ENCODE peak calls at places on chromosomes 5 and 9, in eight cellular contexts. C is fibroblast of pulmonary artery; A is WERI-Rb-1; L is HepG2; E is right atrium auricular region; K is cardiac muscle cell; G is lower lobe of right lung; Z is CD8-positive, alpha-beta T cell. F is an unnamed sample.

GRCh38 chr9:88544245-88544644 is 9.3 kb downstream of the NXNL2 start:
- DNase-seq in C (peak), A (no peak), L (no peak), E (no peak), K (no peak), G (no peak), Z (no peak), F (no peak)

GRCh38 chr9:34540826-34541225 is 18.0 kb upstream of the ENHO start:
- DNase-seq in C (peak), A (no peak), L (no peak), E (peak), K (no peak), G (no peak), Z (no peak), F (no peak)

GRCh38 chr9:126093771-126094170 is 232.9 kb upstream of the MVB12B start:
- DNase-seq in C (no peak), A (no peak), L (no peak), E (no peak), K (no peak), G (no peak), Z (no peak), F (no peak)

GRCh38 chr5:2157372-2157771 is 274.6 kb upstream of the IRX4 start:
- DNase-seq in C (no peak), A (no peak), L (no peak), E (no peak), K (no peak), G (no peak), Z (no peak), F (no peak)

GRCh38 chr9:77802512-77803293 is 154.6 kb upstream of the GNA14 start:
- DNase-seq in C (no peak), A (no peak), L (no peak), E (no peak), K (no peak), G (no peak), Z (no peak), F (no peak)

GRCh38 chr5:160271396-160271795 is 41.0 kb downstream of the CCNJL start:
- DNase-seq in C (no peak), A (peak), L (no peak), E (no peak), K (peak), G (peak), Z (no peak), F (no peak)

GRCh38 chr9:129416831-129417604 is 203.9 kb downstream of the C9orf50 start:
- DNase-seq in C (no peak), A (peak), L (no peak), E (no peak), K (no peak), G (no peak), Z (no peak), F (no peak)

GRCh38 chr5:83000448-83000847 is 76.7 kb downstream of the TMEM167A start:
- DNase-seq in C (no peak), A (no peak), L (no peak), E (no peak), K (no peak), G (no peak), Z (no peak), F (no peak)

GRCh38 chr9:15295761-15296405 is 11.1 kb downstream of the TTC39B start:
- DNase-seq in C (peak), A (no peak), L (peak), E (no peak), K (no peak), G (no peak), Z (no peak), F (no peak)

GRCh38 chr9:133640580-133641395 is 4.6 kb downstream of the DBH start:
- DNase-seq in C (no peak), A (no peak), L (no peak), E (no peak), K (no peak), G (no peak), Z (no peak), F (no peak)

GRCh38 chr5:140631831-140632365 is 1.1 kb downstream of the CD14 start:
- DNase-seq in C (no peak), A (peak), L (no peak), E (no peak), K (no peak), G (no peak), Z (peak), F (no peak)

GRCh38 chr9:116549061-116549664 is 137.9 kb upstream of the TRIM32 start:
- DNase-seq in C (peak), A (no peak), L (peak), E (peak), K (no peak), G (peak), Z (no peak), F (no peak)

GRCh38 chr9:123922911-123923310 is 7.0 kb downstream of the DENND1A start:
- DNase-seq in C (no peak), A (no peak), L (peak), E (no peak), K (no peak), G (no peak), Z (no peak), F (no peak)

GRCh38 chr9:138101444-138102234 is 224.1 kb downstream of the CACNA1B start:
- DNase-seq in C (no peak), A (no peak), L (no peak), E (no peak), K (no peak), G (no peak), Z (no peak), F (no peak)

GRCh38 chr5:152237531-152237930 is 167.5 kb downstream of the NMUR2 start:
- DNase-seq in C (no peak), A (no peak), L (no peak), E (no peak), K (no peak), G (no peak), Z (no peak), F (no peak)

GRCh38 chr5:33023649-33024048 is 312.5 kb downstream of the NPR3 start:
- DNase-seq in C (no peak), A (no peak), L (no peak), E (no peak), K (no peak), G (no peak), Z (no peak), F (no peak)

GRCh38 chr5:152987156-152987555 is 503.3 kb upstream of the GRIA1 start:
- DNase-seq in C (no peak), A (peak), L (no peak), E (no peak), K (no peak), G (no peak), Z (no peak), F (no peak)

GRCh38 chr5:3596261-3596825 is 711 bp downstream of the IRX1 start:
- DNase-seq in C (no peak), A (no peak), L (no peak), E (no peak), K (peak), G (no peak), Z (no peak), F (no peak)

GRCh38 chr5:99033014-99033931 is 104.5 kb upstream of the CHD1 start:
- DNase-seq in C (no peak), A (no peak), L (no peak), E (no peak), K (no peak), G (no peak), Z (no peak), F (no peak)

GRCh38 chr5:1292846-1293415 is 1.9 kb downstream of the TERT start:
- DNase-seq in C (no peak), A (peak), L (no peak), E (no peak), K (no peak), G (no peak), Z (no peak), F (no peak)

GRCh38 chr5:16013334-16014065 is 166.1 kb downstream of the MARCHF11 start:
- DNase-seq in C (no peak), A (no peak), L (no peak), E (no peak), K (no peak), G (no peak), Z (no peak), F (no peak)

GRCh38 chr9:115524467-115525059 is 406.6 kb upstream of the TNC start:
- DNase-seq in C (peak), A (peak), L (peak), E (no peak), K (peak), G (no peak), Z (no peak), F (peak)

GRCh38 chr5:171205375-171205774 is 103.7 kb upstream of the TLX3 start:
- DNase-seq in C (no peak), A (no peak), L (no peak), E (no peak), K (no peak), G (no peak), Z (no peak), F (no peak)

GRCh38 chr5:16265141-16265540 is 85.5 kb upstream of the MARCHF11 start:
- DNase-seq in C (no peak), A (no peak), L (no peak), E (no peak), K (no peak), G (no peak), Z (no peak), F (no peak)

GRCh38 chr5:2019716-2020115 is 137.0 kb upstream of the IRX4 start:
- DNase-seq in C (no peak), A (no peak), L (no peak), E (no peak), K (no peak), G (no peak), Z (no peak), F (no peak)

GRCh38 chr5:123035320-123035949 is 1.1 kb downstream of the PPIC start:
- DNase-seq in C (peak), A (peak), L (peak), E (peak), K (peak), G (peak), Z (no peak), F (no peak)

GRCh38 chr5:140324041-140324833 is 21.3 kb upstream of the PFDN1 start:
- DNase-seq in C (no peak), A (no peak), L (peak), E (no peak), K (no peak), G (no peak), Z (no peak), F (no peak)

GRCh38 chr5:1200495-1201326 is 684 bp upstream of the SLC6A19 start:
- DNase-seq in C (no peak), A (no peak), L (no peak), E (no peak), K (no peak), G (peak), Z (no peak), F (no peak)

GRCh38 chr9:91208837-91209236 is 152.9 kb downstream of the AUH start:
- DNase-seq in C (no peak), A (no peak), L (no peak), E (no peak), K (no peak), G (no peak), Z (no peak), F (no peak)

GRCh38 chr5:15249152-15249551 is 250.8 kb upstream of the FBXL7 start:
- DNase-seq in C (peak), A (no peak), L (no peak), E (no peak), K (no peak), G (no peak), Z (no peak), F (no peak)

GRCh38 chr9:108212179-108212578 is 643.6 kb downstream of the ACTL7B start:
- DNase-seq in C (peak), A (no peak), L (no peak), E (no peak), K (no peak), G (no peak), Z (no peak), F (no peak)

GRCh38 chr9:95746408-95747165 is 128.9 kb upstream of the ERCC6L2 start:
- DNase-seq in C (no peak), A (no peak), L (peak), E (no peak), K (no peak), G (no peak), Z (no peak), F (no peak)

GRCh38 chr5:37938861-37939260 is 99.0 kb upstream of the GDNF start:
- DNase-seq in C (no peak), A (no peak), L (no peak), E (no peak), K (no peak), G (no peak), Z (no peak), F (no peak)

GRCh38 chr5:119426059-119426458 is 26.2 kb upstream of the HSD17B4 start:
- DNase-seq in C (no peak), A (no peak), L (no peak), E (no peak), K (no peak), G (no peak), Z (no peak), F (no peak)

GRCh38 chr5:95241155-95241554 is 43.7 kb downstream of the MCTP1 start:
- DNase-seq in C (no peak), A (no peak), L (no peak), E (no peak), K (no peak), G (no peak), Z (no peak), F (no peak)

GRCh38 chr9:80175286-80175906 is 603.6 kb downstream of the TLE4 start:
- DNase-seq in C (peak), A (peak), L (peak), E (no peak), K (peak), G (no peak), Z (no peak), F (no peak)

GRCh38 chr9:13431137-13431536 is 151.6 kb upstream of the MPDZ start:
- DNase-seq in C (no peak), A (no peak), L (no peak), E (no peak), K (no peak), G (no peak), Z (no peak), F (no peak)

GRCh38 chr9:136053757-136054142 is 41.3 kb downstream of the NACC2 start:
- DNase-seq in C (no peak), A (no peak), L (no peak), E (no peak), K (no peak), G (no peak), Z (no peak), F (no peak)

GRCh38 chr5:147448766-147449165 is 61.1 kb downstream of the DPYSL3 start:
- DNase-seq in C (peak), A (no peak), L (no peak), E (no peak), K (no peak), G (no peak), Z (no peak), F (no peak)

GRCh38 chr5:147452137-147452838 is 57.6 kb downstream of the DPYSL3 start:
- DNase-seq in C (no peak), A (peak), L (no peak), E (no peak), K (no peak), G (no peak), Z (no peak), F (no peak)

GRCh38 chr5:147453901-147454814 is 55.7 kb downstream of the DPYSL3 start:
- DNase-seq in C (peak), A (peak), L (peak), E (peak), K (peak), G (peak), Z (peak), F (peak)

GRCh38 chr5:147450596-147450995 is 59.3 kb downstream of the DPYSL3 start:
- DNase-seq in C (no peak), A (no peak), L (no peak), E (no peak), K (no peak), G (no peak), Z (no peak), F (no peak)

GRCh38 chr5:147451125-147451524 is 58.7 kb downstream of the DPYSL3 start:
- DNase-seq in C (no peak), A (no peak), L (no peak), E (no peak), K (no peak), G (no peak), Z (no peak), F (no peak)
- H3K4me3 ChIP-seq in C (peak), A (peak), L (no peak), E (no peak), K (peak), G (no peak), Z (no peak), F (peak)

GRCh38 chr5:141703133-141703561 is 21.1 kb upstream of the ARAP3 start:
- DNase-seq in C (no peak), A (no peak), L (no peak), E (no peak), K (no peak), G (no peak), Z (no peak), F (no peak)
- H3K4me3 ChIP-seq in C (peak), A (no peak), L (no peak), E (peak), K (peak), G (peak), Z (peak), F (peak)

GRCh38 chr5:162948677-162949076 is 488.7 kb upstream of the CCNG1 start:
- DNase-seq in C (no peak), A (no peak), L (no peak), E (no peak), K (no peak), G (no peak), Z (no peak), F (no peak)
- H3K4me3 ChIP-seq in C (no peak), A (no peak), L (no peak), E (no peak), K (no peak), G (no peak), Z (no peak), F (no peak)

GRCh38 chr5:6584727-6585126 is 48.1 kb downstream of the NSUN2 start:
- DNase-seq in C (no peak), A (no peak), L (no peak), E (peak), K (no peak), G (no peak), Z (no peak), F (no peak)
- H3K4me3 ChIP-seq in C (no peak), A (no peak), L (no peak), E (no peak), K (no peak), G (no peak), Z (no peak), F (no peak)

F was measured in NT2/D1.